ENCODE peak calls at places on chromosomes 3 and 15, in ten cellular contexts. K is body of pancreas; L is A549; U is CD4-positive, CD25-positive, alpha-beta regulatory T cell; X is left lung; J is transverse colon; B is tibial artery; E is fibroblast of lung; N is mammary epithelial cell; S is adrenal gland. V is an unnamed sample.
A peak's percentile ranks its signal among the peaks of the same experiment; 100 is the strongest.

GRCh38 chr3:32375596-32375930 is 16.1 kb upstream of the CMTM7 start:
- DNase-seq in K (no peak), L (no peak), U (no peak), X (no peak), J (no peak), B (no peak), E (no peak), N (no peak), S (no peak), V (no peak)

GRCh38 chr15:81828135-81828534 is 217.7 kb downstream of the MEX3B start:
- DNase-seq in K (no peak), L (no peak), U (no peak), X (no peak), J (no peak), B (no peak), E (no peak), N (no peak), S (no peak), V (no peak)

GRCh38 chr15:67827561-67828378 is 2.5 kb downstream of the SKOR1 start:
- DNase-seq in K (no peak), L (no peak), U (peak; percentile 12), X (no peak), J (no peak), B (no peak), E (no peak), N (no peak), S (no peak), V (no peak)

GRCh38 chr3:88467191-88467590 is 317.4 kb downstream of the C3orf38 start:
- DNase-seq in K (no peak), L (no peak), U (no peak), X (no peak), J (no peak), B (no peak), E (no peak), N (no peak), S (no peak), V (no peak)

GRCh38 chr3:100113728-100114412 is 431 bp downstream of the FILIP1L start:
- DNase-seq in K (no peak), L (no peak), U (no peak), X (no peak), J (no peak), B (no peak), E (no peak), N (peak; percentile 48), S (no peak), V (no peak)

GRCh38 chr3:78112266-78112665 is 1072.4 kb downstream of the ROBO2 start:
- DNase-seq in K (no peak), L (no peak), U (no peak), X (no peak), J (no peak), B (peak; percentile 24), E (peak; percentile 88), N (no peak), S (no peak), V (no peak)

GRCh38 chr15:79896634-79897379 is at the start of gene MTHFS:
- DNase-seq in K (peak; percentile 88), L (peak; percentile 83), U (peak; percentile 84), X (peak; percentile 81), J (peak; percentile 87), B (peak; percentile 52), E (peak; percentile 67), N (peak; percentile 80), S (peak; percentile 75), V (peak; percentile 86)

GRCh38 chr3:8776406-8776805 is 7.0 kb upstream of the OXTR start:
- DNase-seq in K (no peak), L (no peak), U (no peak), X (no peak), J (no peak), B (no peak), E (no peak), N (peak; percentile 86), S (no peak), V (no peak)

GRCh38 chr15:40263036-40263754 is 19.7 kb downstream of the ANKRD63 start:
- DNase-seq in K (no peak), L (no peak), U (no peak), X (no peak), J (peak; percentile 38), B (no peak), E (peak; percentile 86), N (no peak), S (no peak), V (no peak)

GRCh38 chr3:60215952-60216351 is 1035.3 kb downstream of the FHIT start:
- DNase-seq in K (peak; percentile 47), L (no peak), U (no peak), X (no peak), J (no peak), B (no peak), E (peak; percentile 5), N (no peak), S (peak; percentile 16), V (no peak)

GRCh38 chr3:44365952-44366351 is 27.4 kb downstream of the TCAIM start:
- DNase-seq in K (no peak), L (no peak), U (no peak), X (no peak), J (no peak), B (no peak), E (no peak), N (no peak), S (no peak), V (no peak)

GRCh38 chr3:40725026-40725425 is 200.3 kb downstream of the ZNF621 start:
- DNase-seq in K (peak; percentile 8), L (no peak), U (no peak), X (no peak), J (no peak), B (no peak), E (no peak), N (no peak), S (no peak), V (no peak)

GRCh38 chr15:92200891-92201290 is 192.8 kb upstream of the ST8SIA2 start:
- DNase-seq in K (no peak), L (no peak), U (no peak), X (no peak), J (no peak), B (no peak), E (no peak), N (no peak), S (no peak), V (no peak)

DNA sequence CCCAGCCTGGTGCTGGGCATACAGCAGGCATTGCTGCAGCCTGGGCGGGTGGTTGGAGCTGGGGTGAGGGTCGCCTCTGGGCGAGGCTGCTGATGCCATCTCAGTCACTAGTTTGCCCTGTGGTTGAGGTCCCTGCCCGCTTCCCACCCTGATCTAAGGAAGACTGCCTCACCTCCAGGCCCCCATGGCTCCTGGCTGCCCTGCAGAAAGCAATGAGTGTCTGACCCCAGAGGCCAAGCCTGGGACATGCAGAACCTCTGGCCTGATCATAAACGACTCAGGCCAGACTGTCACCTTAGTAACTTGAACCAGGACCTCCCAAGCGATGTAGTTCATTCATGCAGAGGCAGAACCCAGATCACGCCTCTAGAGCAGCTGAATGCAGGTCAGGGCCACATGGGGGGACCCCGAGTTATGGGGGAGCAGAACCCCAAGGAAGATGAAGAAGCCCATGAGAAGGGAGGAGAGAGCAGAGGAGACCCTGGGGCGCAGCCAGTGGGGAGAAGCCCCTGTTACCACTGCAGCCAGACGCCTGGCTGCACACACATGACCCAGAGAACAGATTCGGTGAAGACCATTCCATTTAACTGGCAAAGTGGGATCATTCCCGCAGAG is 213.9 kb downstream of the TBC1D2B start:
- DNase-seq in K (no peak), L (no peak), U (no peak), X (no peak), J (no peak), B (no peak), E (no peak), N (no peak), S (no peak), V (no peak)
- H3K4me3 ChIP-seq in K (no peak overlapping the region), L (no peak overlapping the region), U (no peak overlapping the region), X (no peak overlapping the region), J (no peak overlapping the region), B (no peak overlapping the region), E (no peak overlapping the region), N (no peak overlapping the region), S (no peak overlapping the region), V (no peak overlapping the region)

DNA sequence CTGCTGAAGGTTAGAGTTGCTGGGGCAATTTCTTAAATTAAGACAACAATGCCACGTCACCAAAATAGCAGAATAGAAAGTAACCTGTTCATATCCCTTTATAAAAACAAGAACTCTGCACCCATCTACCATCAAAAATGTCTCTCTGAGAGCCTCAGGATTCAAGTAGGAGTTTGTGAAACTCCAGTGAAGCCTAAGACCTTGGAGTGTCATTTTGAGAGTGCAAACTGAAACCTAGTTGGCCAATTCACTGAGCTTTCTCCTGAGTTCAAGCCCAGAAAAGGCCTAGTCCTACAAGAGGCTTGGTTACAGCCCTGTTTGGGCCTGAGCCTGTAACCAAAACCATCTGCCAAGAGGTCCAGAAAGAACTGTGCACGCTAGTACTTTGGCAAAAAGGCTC is 335.1 kb downstream of the EFHB start:
- DNase-seq in K (no peak), L (no peak), U (no peak), X (no peak), J (no peak), B (no peak), E (no peak), N (no peak), S (no peak), V (no peak)
- H3K9me3 ChIP-seq in K (no peaks in the 10 kb centered on the region), L (no peaks in the 10 kb centered on the region), U (no peaks in the 10 kb centered on the region), X (no peaks in the 10 kb centered on the region), J (no peaks in the 10 kb centered on the region), B (no peaks in the 10 kb centered on the region), E (no peaks in the 10 kb centered on the region), N (no peaks in the 10 kb centered on the region), S (no peaks in the 10 kb centered on the region), V (no peaks in the 10 kb centered on the region)

GRCh38 chr3:30199096-30199734 is 407.2 kb upstream of the TGFBR2 start:
- DNase-seq in K (peak; percentile 77), L (peak; percentile 15), U (peak; percentile 59), X (peak; percentile 59), J (peak; percentile 76), B (peak; percentile 74), E (peak; percentile 69), N (peak; percentile 21), S (peak; percentile 68), V (peak; percentile 77)
- H3K27ac ChIP-seq in K (no peak overlapping the region), L (peak overlapping the region; percentile 4), U (no peak overlapping the region), X (no peak overlapping the region), J (no peak overlapping the region), B (peak overlapping the region; percentile 28), E (no peak overlapping the region), N (no peak overlapping the region), S (no peak overlapping the region), V (no peak overlapping the region)

GRCh38 chr3:116442331-116443021 is 2.8 kb downstream of the LSAMP start:
- DNase-seq in K (no peak), L (no peak), U (no peak), X (no peak), J (no peak), B (no peak), E (peak; percentile 77), N (no peak), S (no peak), V (no peak)

GRCh38 chr3:116441652-116442051 is 3.6 kb downstream of the LSAMP start:
- DNase-seq in K (no peak), L (no peak), U (no peak), X (no peak), J (no peak), B (no peak), E (no peak), N (no peak), S (no peak), V (no peak)

GRCh38 chr3:116444819-116445290 is 432 bp downstream of the LSAMP start:
- DNase-seq in K (no peak), L (no peak), U (no peak), X (no peak), J (no peak), B (no peak), E (no peak), N (no peak), S (peak; percentile 12), V (no peak)

GRCh38 chr3:116444099-116444700 is 1.1 kb downstream of the LSAMP start:
- DNase-seq in K (no peak), L (no peak), U (no peak), X (no peak), J (no peak), B (no peak), E (peak; percentile 32), N (no peak), S (no peak), V (no peak)

GRCh38 chr3:116443096-116443793 is 2.0 kb downstream of the LSAMP start:
- DNase-seq in K (no peak), L (no peak), U (no peak), X (no peak), J (no peak), B (no peak), E (peak; percentile 29), N (no peak), S (no peak), V (no peak)
- H3K4me3 ChIP-seq in K (no peak overlapping the region), L (no peak overlapping the region), U (no peak overlapping the region), X (peak overlapping the region; percentile 21), J (peak overlapping the region; percentile 38), B (no peak overlapping the region), E (peak overlapping the region; percentile 15), N (no peak overlapping the region), S (no peak overlapping the region), V (no peak overlapping the region)